ENCODE peak calls at places on chromosome 17, in four cellular contexts. B, M, C and R are unnamed samples.

GRCh38 chr17:14510136-14510535 is 209.3 kb downstream of the HS3ST3B1 start:
- DNase-seq in B (no peak), M (no peak), C (no peak), R (no peak)

GRCh38 chr17:67615011-67615561 is 102.7 kb upstream of the NOL11 start:
- DNase-seq in B (peak), M (no peak), C (no peak), R (no peak)

GRCh38 chr17:19024101-19025078 is 19.8 kb upstream of the FAM83G start:
- DNase-seq in M (peak), B (no peak), C (no peak), R (no peak)

GRCh38 chr17:66848496-66848895 is 13.6 kb downstream of the CACNG5 start:
- DNase-seq in C (no peak), B (no peak), M (no peak), R (no peak)

GRCh38 chr17:44557653-44558285 is 485 bp downstream of the FZD2 start:
- DNase-seq in M (peak), B (peak), C (no peak), R (no peak)

GRCh38 chr17:64097196-64097936 is 32.6 kb downstream of the ERN1 start:
- DNase-seq in C (no peak), M (no peak), B (no peak), R (no peak)

GRCh38 chr17:82941021-82942001 is 101.5 kb upstream of the ZNF750 start:
- DNase-seq in C (no peak), B (no peak), M (no peak), R (peak)

GRCh38 chr17:77935121-77935571 is 23.4 kb upstream of the TNRC6C start:
- DNase-seq in M (no peak), C (no peak), B (peak), R (no peak)

GRCh38 chr17:6910987-6911603 is 79.6 kb upstream of the TEKT1 start:
- DNase-seq in M (no peak), B (peak), C (no peak), R (no peak)

GRCh38 chr17:35849469-35850348 is 19.0 kb downstream of the HEATR9 start:
- DNase-seq in B (peak), C (no peak), M (no peak), R (no peak)

GRCh38 chr17:45092932-45093430 is 31.9 kb downstream of the NMT1 start:
- DNase-seq in B (no peak), M (peak), C (no peak), R (peak)

GRCh38 chr17:2259769-2260536 is 43.6 kb downstream of the SMG6 start:
- DNase-seq in B (no peak), C (no peak), M (no peak), R (no peak)

GRCh38 chr17:43547659-43548256 is 1.6 kb upstream of the ETV4 start:
- DNase-seq in C (no peak), M (no peak), B (no peak), R (no peak)

GRCh38 chr17:66354981-66355380 is 52.6 kb downstream of the PRKCA start:
- DNase-seq in C (no peak), B (no peak), M (no peak), R (no peak)

GRCh38 chr17:49223168-49223516 is 7.4 kb downstream of the PHOSPHO1 start:
- DNase-seq in C (no peak), B (no peak), M (no peak), R (no peak)

GRCh38 chr17:78779848-78780247 is 2.2 kb downstream of the CYTH1 start:
- DNase-seq in M (no peak), B (peak), C (no peak), R (no peak)

GRCh38 chr17:652310-652709 is 62.3 kb downstream of the VPS53 start:
- DNase-seq in M (peak), C (no peak), B (no peak), R (peak)

GRCh38 chr17:49434821-49435581 is 20.3 kb upstream of the PHB1 start:
- DNase-seq in C (no peak), B (peak), M (no peak), R (peak)

GRCh38 chr17:1577186-1577585 is 14.6 kb upstream of the PITPNA start:
- DNase-seq in M (peak), C (no peak), B (no peak), R (peak)

GRCh38 chr17:69065113-69065512 is 4.4 kb upstream of the ABCA9 start:
- DNase-seq in B (no peak), C (no peak), M (no peak), R (no peak)

GRCh38 chr17:13995856-13996635 is 73.3 kb upstream of the COX10 start:
- DNase-seq in B (no peak), M (no peak), C (no peak), R (no peak)

GRCh38 chr17:80847506-80848230 is 144.0 kb upstream of the CHMP6 start:
- DNase-seq in M (no peak), C (no peak), B (no peak), R (no peak)

GRCh38 chr17:79591014-79591590 is 19.7 kb downstream of the RBFOX3 start:
- DNase-seq in B (no peak), C (no peak), M (no peak), R (no peak)

GRCh38 chr17:13542612-13543011 is 59.1 kb downstream of the HS3ST3A1 start:
- DNase-seq in M (no peak), B (no peak), C (no peak), R (no peak)

GRCh38 chr17:42544874-42545283 is 7.8 kb upstream of the HSD17B1 start:
- DNase-seq in C (no peak), M (no peak), B (no peak), R (no peak)

GRCh38 chr17:19021622-19022083 is 17.1 kb upstream of the FAM83G start:
- DNase-seq in B (peak), C (no peak), M (peak), R (no peak)

GRCh38 chr17:69592692-69593350 is 178.3 kb downstream of the MAP2K6 start:
- DNase-seq in C (no peak), B (no peak), M (no peak), R (no peak)

GRCh38 chr17:39107973-39108372 is 43.5 kb downstream of the PLXDC1 start:
- DNase-seq in C (no peak), B (no peak), M (no peak), R (no peak)

GRCh38 chr17:51548125-51548524 is 287.8 kb downstream of the UTP18 start:
- DNase-seq in M (no peak), C (no peak), B (no peak), R (no peak)

GRCh38 chr17:52143536-52143935 is 15.0 kb downstream of the CA10 start:
- DNase-seq in M (no peak), C (no peak), B (peak), R (no peak)

GRCh38 chr17:41308251-41308917 is 725 bp downstream of the KRTAP16-1 start:
- DNase-seq in C (peak), B (no peak), M (peak), R (no peak)

GRCh38 chr17:28404007-28404406 is 2.0 kb downstream of the SLC46A1 start:
- DNase-seq in C (no peak), B (no peak), M (no peak), R (no peak)

GRCh38 chr17:31538080-31538762 is 146.7 kb downstream of the RAB11FIP4 start:
- DNase-seq in M (no peak), C (no peak), B (no peak), R (no peak)

GRCh38 chr17:20852541-20853370 is 190.1 kb downstream of the USP22 start:
- DNase-seq in B (peak), M (peak), C (no peak), R (no peak)

GRCh38 chr17:37848690-37849616 is 75.3 kb upstream of the TBC1D3K start:
- DNase-seq in C (no peak), M (no peak), B (no peak), R (peak)

GRCh38 chr17:40224707-40225092 is 5.6 kb downstream of the WIPF2 start:
- DNase-seq in B (no peak), M (no peak), C (no peak), R (no peak)

GRCh38 chr17:48052956-48053757 is 5.0 kb downstream of the NFE2L1 start:
- DNase-seq in C (no peak), M (peak), B (no peak), R (no peak)

GRCh38 chr17:14672830-14673229 is 371.9 kb downstream of the HS3ST3B1 start:
- DNase-seq in B (peak), C (no peak), M (no peak), R (no peak)

GRCh38 chr17:42683407-42684031 is 1.2 kb downstream of the CNTNAP1 start:
- DNase-seq in M (no peak), C (no peak), B (peak), R (no peak)

GRCh38 chr17:81863833-81864768 is 3.8 kb upstream of the P4HB start:
- DNase-seq in C (no peak), B (no peak), M (no peak), R (no peak)

GRCh38 chr17:81865358-81865732 is 5.0 kb upstream of the P4HB start:
- DNase-seq in C (no peak), B (no peak), M (no peak), R (no peak)

GRCh38 chr17:81867123-81867951 is 3.8 kb downstream of the ARHGDIA start:
- DNase-seq in C (no peak), M (no peak), B (peak), R (no peak)

GRCh38 chr17:81866440-81867122 is 4.6 kb downstream of the ARHGDIA start:
- DNase-seq in M (no peak), C (no peak), B (no peak), R (no peak)

GRCh38 chr17:81865733-81866439 is 5.3 kb downstream of the ARHGDIA start:
- DNase-seq in M (no peak), B (no peak), C (no peak), R (no peak)
- H3K27ac ChIP-seq in M (peak), B (no peak), C (peak), R (no peak)

GRCh38 chr17:9928601-9929341 is 23.7 kb upstream of the RCVRN start:
- DNase-seq in B (peak), M (no peak), C (no peak), R (no peak)
- H3K27ac ChIP-seq in B (no peak), M (no peak), C (peak), R (no peak)

GRCh38 chr17:72191901-72192300 is 71.1 kb downstream of the SOX9 start:
- DNase-seq in B (no peak), C (no peak), M (no peak), R (no peak)

GRCh38 chr17:72188801-72189200 is 68.0 kb downstream of the SOX9 start:
- DNase-seq in C (no peak), M (no peak), B (no peak), R (no peak)

GRCh38 chr17:72191356-72191755 is 70.5 kb downstream of the SOX9 start:
- DNase-seq in C (no peak), B (no peak), M (no peak), R (no peak)

GRCh38 chr17:72187544-72187943 is 66.7 kb downstream of the SOX9 start:
- DNase-seq in M (peak), B (peak), C (no peak), R (no peak)

GRCh38 chr17:72189781-72190593 is 69.2 kb downstream of the SOX9 start:
- DNase-seq in B (no peak), C (no peak), M (no peak), R (no peak)
- H3K27ac ChIP-seq in B (no peak), C (no peak), M (no peak), R (peak)

GRCh38 chr17:7916383-7916677 is 241 bp upstream of the RNF227 start:
- DNase-seq in M (no peak), C (no peak), B (no peak), R (no peak)

GRCh38 chr17:7912927-7913524 is 3.1 kb downstream of the RNF227 start:
- DNase-seq in C (no peak), M (no peak), B (peak), R (no peak)

GRCh38 chr17:7914771-7915610 is 1.1 kb downstream of the RNF227 start:
- DNase-seq in M (no peak), C (no peak), B (no peak), R (peak)

GRCh38 chr17:7916799-7917198 is 710 bp upstream of the RNF227 start:
- DNase-seq in B (no peak), M (no peak), C (no peak), R (no peak)

DNA sequence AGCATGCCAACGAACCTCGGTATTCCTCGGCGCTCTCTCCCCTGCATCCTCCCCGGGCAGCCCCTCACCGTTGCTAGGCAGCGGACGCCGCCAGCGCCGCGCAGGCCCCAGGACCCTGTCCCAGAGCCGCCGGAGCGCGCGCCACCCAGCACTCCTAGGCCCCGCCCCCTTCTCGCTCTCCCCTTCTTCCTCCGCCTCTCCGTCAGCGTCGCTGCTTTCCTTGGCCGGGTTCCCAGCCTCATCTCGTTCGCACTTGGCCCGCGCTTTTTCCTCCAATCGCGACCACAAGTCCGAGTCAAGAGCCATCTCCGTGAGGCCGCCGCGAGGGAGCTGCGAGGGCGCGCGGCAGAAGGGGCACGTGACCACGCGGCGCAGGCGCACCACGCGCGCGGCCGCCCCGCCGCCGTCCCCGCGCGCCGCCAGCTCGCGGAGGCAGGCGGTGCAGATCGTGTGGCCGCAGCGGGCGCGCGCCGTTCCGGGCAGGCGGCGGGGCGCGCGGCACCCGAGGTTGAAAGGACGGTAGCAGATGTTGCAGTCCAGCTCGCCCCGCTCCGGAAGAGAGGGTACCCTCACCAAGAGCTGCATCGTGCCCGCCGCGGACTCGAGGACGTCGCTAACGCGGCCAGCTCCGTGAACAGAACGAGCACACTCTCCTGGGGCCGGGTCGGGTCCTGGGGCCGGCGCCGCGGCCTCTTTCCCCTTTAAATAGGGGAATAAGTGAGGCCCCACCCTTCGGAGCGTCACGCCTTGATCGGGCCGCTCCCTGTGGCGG is at the start of gene RNF227:
- DNase-seq in M (peak), C (no peak), B (peak), R (peak)
- H3K27ac ChIP-seq in M (peak), C (peak), B (no peak), R (peak)

GRCh38 chr17:75209061-75209460 is 3.6 kb downstream of the NUP85 start:
- DNase-seq in C (no peak), B (no peak), M (no peak), R (no peak)
- H3K27ac ChIP-seq in C (no peak), B (no peak), M (no peak), R (no peak)